ENCODE peak calls at places on chromosomes 2 and 18, in nine cellular contexts. J is foreskin fibroblast; X is T47D; E is HAP-1; N is ecto neural progenitor cell; B is activated CD8-positive, alpha-beta memory T cell treated with anti-CD3 and anti-CD28 coated beads for 4 hours; Z is bronchial epithelial cell; S is T-helper 2 cell; T is GM20000. Y is an unnamed sample.

GRCh38 chr2:240511351-240512108 is 46.3 kb downstream of the ANKMY1 start:
- DNase-seq in S (no peak), N (no peak), B (no peak), J (no peak), Z (no peak), X (no peak), T (no peak), E (no peak), Y (no peak)

GRCh38 chr2:236986524-236987330 is 99.0 kb upstream of the COPS8 start:
- DNase-seq in B (no peak), S (no peak), N (no peak), E (no peak), T (no peak), J (no peak), Z (peak), X (peak), Y (peak)

GRCh38 chr2:1644427-1644826 is 99.9 kb downstream of the PXDN start:
- DNase-seq in X (no peak), N (no peak), B (no peak), J (no peak), T (no peak), E (no peak), Z (no peak), S (no peak), Y (no peak)

GRCh38 chr2:40734797-40735196 is 282.9 kb upstream of the SLC8A1 start:
- DNase-seq in S (no peak), J (peak), X (no peak), E (no peak), T (no peak), B (no peak), N (no peak), Z (no peak), Y (no peak)

GRCh38 chr18:6219116-6219717 is 195.5 kb downstream of the L3MBTL4 start:
- DNase-seq in E (no peak), B (no peak), Z (no peak), S (peak), T (peak), X (peak), N (peak), J (peak), Y (peak)

GRCh38 chr2:198096007-198096406 is 291.6 kb downstream of the PLCL1 start:
- DNase-seq in E (no peak), J (no peak), T (no peak), B (no peak), N (no peak), S (no peak), X (no peak), Z (no peak), Y (no peak)

GRCh38 chr2:106547104-106547503 is 59.9 kb downstream of the CD8B2 start:
- DNase-seq in J (no peak), S (no peak), N (no peak), Z (no peak), T (no peak), X (no peak), B (no peak), E (no peak), Y (no peak)

GRCh38 chr2:224357098-224357901 is 44.6 kb downstream of the FAM124B start:
- DNase-seq in E (peak), N (peak), Z (peak), T (peak), B (peak), S (peak), X (peak), J (peak), Y (peak)

GRCh38 chr2:226836548-226836885 is 663 bp downstream of the RHBDD1 start:
- DNase-seq in X (no peak), N (no peak), E (no peak), Z (no peak), J (no peak), T (no peak), B (no peak), S (no peak), Y (no peak)

GRCh38 chr2:239978381-239978780 is 46.8 kb downstream of the NDUFA10 start:
- DNase-seq in B (no peak), N (no peak), T (no peak), S (no peak), E (no peak), Z (peak), X (no peak), J (peak), Y (no peak)

GRCh38 chr2:205734436-205734835 is 52.1 kb downstream of the NRP2 start:
- DNase-seq in X (peak), N (no peak), E (no peak), T (no peak), J (peak), Z (peak), B (no peak), S (no peak), Y (no peak)

GRCh38 chr2:27779417-27780055 is 8.0 kb downstream of the MRPL33 start:
- DNase-seq in Z (no peak), J (no peak), E (no peak), S (no peak), X (no peak), T (no peak), B (no peak), N (no peak), Y (no peak)

GRCh38 chr2:12076810-12077209 is 330.4 kb downstream of the LPIN1 start:
- DNase-seq in X (no peak), S (no peak), E (no peak), J (no peak), Z (no peak), T (no peak), B (no peak), N (no peak), Y (no peak)

GRCh38 chr2:2861666-2862240 is 515.9 kb downstream of the EIPR1 start:
- DNase-seq in J (no peak), T (no peak), B (no peak), Z (no peak), N (no peak), S (no peak), E (no peak), X (no peak), Y (no peak)

GRCh38 chr2:182186132-182186735 is 200.6 kb downstream of the PPP1R1C start:
- DNase-seq in S (peak), X (peak), J (peak), T (peak), Z (peak), E (peak), N (no peak), B (no peak), Y (no peak)

Y was measured in LNCaP clone FGC.